ENCODE peak calls at places on chromosome X, in six cellular contexts. Y, O, I, C, K and W are unnamed samples.

GRCh38 chrX:47745386-47745785 is 86.4 kb upstream of the UXT start:
- DNase-seq in Y (peak; percentile 26), O (no peak), I (no peak), C (no peak), K (no peak), W (no peak)

GRCh38 chrX:65667503-65668355 is at the start of gene MSN:
- DNase-seq in Y (peak; percentile 58), O (peak; percentile 70), I (peak; percentile 87), C (no peak), K (no peak), W (peak; percentile 40)

GRCh38 chrX:34275710-34276109 is 143.6 kb upstream of the FAM47A start:
- DNase-seq in Y (no peak), O (no peak), I (no peak), C (peak; percentile 34), K (no peak), W (no peak)

GRCh38 chrX:19840899-19841648 is 46.3 kb downstream of the SH3KBP1 start:
- DNase-seq in Y (no peak), O (peak; percentile 36), I (no peak), C (no peak), K (no peak), W (no peak)

GRCh38 chrX:12115377-12115776 is 22.9 kb upstream of the FRMPD4 start:
- DNase-seq in Y (no peak), O (no peak), I (no peak), C (no peak), K (no peak), W (no peak)

GRCh38 chrX:105173071-105173470 is 47.4 kb downstream of the TEX13A start:
- DNase-seq in Y (no peak), O (no peak), I (no peak), C (no peak), K (no peak), W (no peak)

GRCh38 chrX:134368140-134368539 is 91.8 kb upstream of the HPRT1 start:
- DNase-seq in Y (peak; percentile 24), O (no peak), I (no peak), C (no peak), K (no peak), W (no peak)

GRCh38 chrX:70219938-70220764 is 14.3 kb upstream of the AWAT1 start:
- DNase-seq in Y (peak; percentile 84), O (no peak), I (no peak), C (peak; percentile 95), K (no peak), W (no peak)

GRCh38 chrX:111360839-111361238 is 51.2 kb downstream of the DCX start:
- DNase-seq in Y (no peak), O (no peak), I (no peak), C (no peak), K (no peak), W (no peak)

GRCh38 chrX:46588263-46588662 is 14.7 kb downstream of the CHST7 start:
- DNase-seq in Y (peak; percentile 48), O (peak; percentile 37), I (no peak), C (no peak), K (no peak), W (no peak)

GRCh38 chrX:122835886-122836285 is 348.2 kb upstream of the GRIA3 start:
- DNase-seq in Y (no peak), O (no peak), I (no peak), C (no peak), K (no peak), W (no peak)